ENCODE peak calls at places on chromosomes 6 and 20, in seven cellular contexts. D is fibroblast of mammary gland, G is DMS 273 treated with DMSO at 0.1 percent for 48 hours, B is EL, H is fibroblast of the aortic adventitia, Z is A549, S is HEK293T. X is an unnamed sample.

GRCh38 chr6:137880633-137881521 is 13.8 kb downstream of the TNFAIP3 start:
- DNase-seq in D (no peak), G (no peak), B (no peak), H (no peak), Z (no peak), S (no peak), X (no peak)

GRCh38 chr6:108661430-108661829 is 100.7 kb downstream of the FOXO3 start:
- DNase-seq in D (peak; percentile 77), G (no peak), B (peak; percentile 68), H (peak; percentile 50), Z (no peak), S (no peak), X (no peak)

GRCh38 chr6:113596907-113597583 is 260.1 kb upstream of the MARCKS start:
- DNase-seq in D (peak; percentile 82), G (peak; percentile 58), B (no peak), H (peak; percentile 46), Z (no peak), S (no peak), X (no peak)

GRCh38 chr6:104218132-104218531 is 641.6 kb downstream of the HACE1 start:
- DNase-seq in D (no peak), G (no peak), B (peak; percentile 6), H (no peak), Z (no peak), S (no peak), X (no peak)

GRCh38 chr20:19828233-19828632 is 70.2 kb downstream of the RIN2 start:
- DNase-seq in D (peak; percentile 35), G (no peak), B (peak; percentile 50), H (no peak), Z (peak; percentile 71), S (no peak), X (no peak)

GRCh38 chr20:44720617-44720993 is 5.4 kb downstream of the CCN5 start:
- DNase-seq in D (peak; percentile 71), G (peak; percentile 57), B (peak; percentile 90), H (peak; percentile 80), Z (peak; percentile 97), S (no peak), X (no peak)

GRCh38 chr6:35062676-35063574 is 78.2 kb downstream of the TCP11 start:
- DNase-seq in D (no peak), G (no peak), B (no peak), H (no peak), Z (no peak), S (no peak), X (no peak)

GRCh38 chr6:136864676-136865075 is 42.3 kb downstream of the PEX7 start:
- DNase-seq in D (no peak), G (no peak), B (no peak), H (no peak), Z (no peak), S (no peak), X (no peak)

GRCh38 chr20:47440857-47441773 is 60.6 kb upstream of the NCOA3 start:
- DNase-seq in D (peak; percentile 40), G (no peak), B (peak; percentile 67), H (peak; percentile 68), Z (peak; percentile 93), S (no peak), X (no peak)

GRCh38 chr6:166545156-166545555 is 41.3 kb downstream of the RAMACL start:
- DNase-seq in D (no peak), G (no peak), B (no peak), H (no peak), Z (no peak), S (no peak), X (no peak)

GRCh38 chr20:10427060-10427692 is 6.8 kb downstream of the MKKS start:
- DNase-seq in D (peak; percentile 75), G (no peak), B (peak; percentile 65), H (peak; percentile 79), Z (peak; percentile 84), S (peak; percentile 24), X (peak; percentile 9)

GRCh38 chr6:85078071-85078470 is 313.7 kb upstream of the TBX18 start:
- DNase-seq in D (peak; percentile 95), G (no peak), B (peak; percentile 78), H (peak; percentile 78), Z (peak; percentile 23), S (no peak), X (no peak)

GRCh38 chr20:46923550-46923949 is 28.9 kb downstream of the EYA2 start:
- DNase-seq in D (no peak), G (no peak), B (no peak), H (no peak), Z (no peak), S (no peak), X (no peak)

GRCh38 chr20:36344517-36345132 is 38.5 kb downstream of the DLGAP4 start:
- DNase-seq in D (peak; percentile 41), G (no peak), B (peak; percentile 49), H (peak; percentile 59), Z (peak; percentile 35), S (peak; percentile 63), X (no peak)

GRCh38 chr6:154510144-154510905 is at the start of gene CNKSR3:
- DNase-seq in D (peak; percentile 91), G (peak; percentile 91), B (peak; percentile 96), H (peak; percentile 92), Z (peak; percentile 88), S (peak; percentile 91), X (peak; percentile 88)

GRCh38 chr6:79240509-79240908 is 6.0 kb upstream of the HMGN3 start:
- DNase-seq in D (no peak), G (no peak), B (no peak), H (no peak), Z (no peak), S (no peak), X (no peak)

GRCh38 chr6:90401933-90402830 is 105.5 kb upstream of the BACH2 start:
- DNase-seq in D (no peak), G (no peak), B (peak; percentile 23), H (no peak), Z (no peak), S (no peak), X (no peak)

GRCh38 chr6:144953552-144954240 is 668.6 kb downstream of the UTRN start:
- DNase-seq in D (peak; percentile 10), G (no peak), B (peak; percentile 92), H (peak; percentile 73), Z (peak; percentile 53), S (no peak), X (no peak)

GRCh38 chr20:44411020-44411756 is 55.7 kb downstream of the HNF4A start:
- DNase-seq in D (no peak), G (no peak), B (no peak), H (no peak), Z (no peak), S (no peak), X (no peak)

GRCh38 chr6:14196029-14196428 is 78.5 kb downstream of the CD83 start:
- DNase-seq in D (no peak), G (no peak), B (no peak), H (no peak), Z (no peak), S (no peak), X (no peak)

GRCh38 chr20:19806806-19807691 is 49.0 kb downstream of the RIN2 start:
- DNase-seq in D (peak; percentile 51), G (peak; percentile 48), B (peak; percentile 31), H (peak; percentile 79), Z (peak; percentile 32), S (no peak), X (no peak)

GRCh38 chr6:143700684-143701342 is 23.0 kb downstream of the PHACTR2 start:
- DNase-seq in D (peak; percentile 79), G (no peak), B (no peak), H (peak; percentile 77), Z (no peak), S (no peak), X (no peak)

GRCh38 chr6:101444717-101445116 is 51.2 kb downstream of the GRIK2 start:
- DNase-seq in D (no peak), G (no peak), B (no peak), H (no peak), Z (no peak), S (no peak), X (no peak)

GRCh38 chr20:59014680-59015389 is 4.4 kb upstream of the TUBB1 start:
- DNase-seq in D (no peak), G (no peak), B (no peak), H (no peak), Z (no peak), S (no peak), X (no peak)

GRCh38 chr6:84077645-84078044 is 44.1 kb downstream of the MRAP2 start:
- DNase-seq in D (no peak), G (no peak), B (no peak), H (no peak), Z (no peak), S (no peak), X (no peak)